ENCODE peak calls at places on chromosomes 11 and 22, in eight cellular contexts. F, Y, H, Q, I, J, B and S are unnamed samples.

GRCh38 chr11:18371279-18371678 is 23.1 kb upstream of the LDHA start:
- DNase-seq in F (no peak), Y (no peak), H (no peak), Q (no peak), I (no peak), J (no peak), B (no peak), S (no peak)

GRCh38 chr11:119101367-119101758 is 290 bp downstream of the DPAGT1 start:
- DNase-seq in F (no peak), Y (no peak), H (no peak), Q (no peak), I (no peak), J (peak; percentile 74), B (no peak), S (no peak)

GRCh38 chr11:119789766-119790407 is 60.9 kb upstream of the NECTIN1 start:
- DNase-seq in F (no peak), Y (no peak), H (no peak), Q (no peak), I (no peak), J (no peak), B (peak; percentile 17), S (no peak)

GRCh38 chr22:47333625-47334024 is 571.2 kb downstream of the TBC1D22A start:
- DNase-seq in F (no peak), Y (no peak), H (no peak), Q (peak; percentile 62), I (no peak), J (peak; percentile 4), B (no peak), S (no peak)

GRCh38 chr11:35367491-35367890 is 51.9 kb downstream of the SLC1A2 start:
- DNase-seq in F (no peak), Y (no peak), H (no peak), Q (no peak), I (no peak), J (no peak), B (no peak), S (no peak)

GRCh38 chr11:75428301-75428724 is 4.7 kb downstream of the KLHL35 start:
- DNase-seq in F (peak; percentile 76), Y (peak; percentile 77), H (peak; percentile 72), Q (no peak), I (peak; percentile 56), J (peak; percentile 95), B (peak; percentile 92), S (peak; percentile 88)

GRCh38 chr11:73950869-73951710 is at the start of gene DNAJB13:
- DNase-seq in F (peak; percentile 85), Y (no peak), H (no peak), Q (peak; percentile 75), I (no peak), J (peak; percentile 59), B (peak; percentile 33), S (peak; percentile 17)

GRCh38 chr11:123173040-123173855 is 21.8 kb downstream of the CLMP start:
- DNase-seq in F (no peak), Y (no peak), H (no peak), Q (no peak), I (no peak), J (peak; percentile 46), B (no peak), S (no peak)

GRCh38 chr11:134560066-134560465 is 148.0 kb upstream of the B3GAT1 start:
- DNase-seq in F (no peak), Y (no peak), H (no peak), Q (no peak), I (no peak), J (no peak), B (peak; percentile 48), S (no peak)

GRCh38 chr11:108608548-108608947 is 15.0 kb upstream of the EXPH5 start:
- DNase-seq in F (no peak), Y (no peak), H (no peak), Q (no peak), I (no peak), J (no peak), B (no peak), S (no peak)

GRCh38 chr11:105935791-105936190 is 86.2 kb downstream of the MSANTD4 start:
- DNase-seq in F (peak; percentile 5), Y (no peak), H (no peak), Q (peak; percentile 29), I (no peak), J (no peak), B (no peak), S (no peak)

GRCh38 chr22:50730941-50731661 is 6.9 kb upstream of the ACR start:
- DNase-seq in F (no peak), Y (peak; percentile 18), H (no peak), Q (no peak), I (no peak), J (no peak), B (no peak), S (peak; percentile 47)